ENCODE peak calls at places on chromosome 1, in ten cellular contexts. One of them, this sample, is unnamed.

GRCh38 chr1:8026976-8027747 is 1.1 kb upstream of the ERRFI1 start:
- DNase-seq in brain microvascular endothelial cell: peak
- DNase-seq in lower lobe of right lung: peak
- DNase-seq in fibroblast of the aortic adventitia: peak
- DNase-seq in astrocyte of the spinal cord: peak
- DNase-seq in tibial artery: peak
- DNase-seq in cardiac muscle cell: no peak
- DNase-seq in mammary epithelial cell: no peak
- DNase-seq in AG04449: no peak
- DNase-seq in A549: peak
- DNase-seq in this sample: peak

GRCh38 chr1:202959276-202959620 is 1.1 kb upstream of the ADIPOR1 start:
- DNase-seq in brain microvascular endothelial cell: peak
- DNase-seq in lower lobe of right lung: no peak
- DNase-seq in fibroblast of the aortic adventitia: no peak
- DNase-seq in astrocyte of the spinal cord: peak
- DNase-seq in tibial artery: no peak
- DNase-seq in cardiac muscle cell: no peak
- DNase-seq in mammary epithelial cell: peak
- DNase-seq in AG04449: no peak
- DNase-seq in A549: peak
- DNase-seq in this sample: peak

GRCh38 chr1:16262067-16262466 is 25.1 kb upstream of the CPLANE2 start:
- DNase-seq in brain microvascular endothelial cell: no peak
- DNase-seq in lower lobe of right lung: no peak
- DNase-seq in fibroblast of the aortic adventitia: no peak
- DNase-seq in astrocyte of the spinal cord: no peak
- DNase-seq in tibial artery: no peak
- DNase-seq in cardiac muscle cell: no peak
- DNase-seq in mammary epithelial cell: no peak
- DNase-seq in AG04449: no peak
- DNase-seq in A549: no peak
- DNase-seq in this sample: no peak

GRCh38 chr1:9233241-9233941 is 1.2 kb upstream of the H6PD start:
- DNase-seq in brain microvascular endothelial cell: peak
- DNase-seq in lower lobe of right lung: peak
- DNase-seq in fibroblast of the aortic adventitia: peak
- DNase-seq in astrocyte of the spinal cord: peak
- DNase-seq in tibial artery: peak
- DNase-seq in cardiac muscle cell: no peak
- DNase-seq in mammary epithelial cell: no peak
- DNase-seq in AG04449: no peak
- DNase-seq in A549: no peak
- DNase-seq in this sample: peak

GRCh38 chr1:159011701-159012100 is 2.0 kb downstream of the IFI16 start:
- DNase-seq in brain microvascular endothelial cell: no peak
- DNase-seq in lower lobe of right lung: no peak
- DNase-seq in fibroblast of the aortic adventitia: no peak
- DNase-seq in astrocyte of the spinal cord: no peak
- DNase-seq in tibial artery: no peak
- DNase-seq in cardiac muscle cell: no peak
- DNase-seq in mammary epithelial cell: no peak
- DNase-seq in AG04449: no peak
- DNase-seq in A549: no peak
- DNase-seq in this sample: no peak

GRCh38 chr1:115429242-115429641 is 91.2 kb upstream of the NGF start:
- DNase-seq in brain microvascular endothelial cell: peak
- DNase-seq in lower lobe of right lung: no peak
- DNase-seq in fibroblast of the aortic adventitia: peak
- DNase-seq in astrocyte of the spinal cord: peak
- DNase-seq in tibial artery: no peak
- DNase-seq in cardiac muscle cell: no peak
- DNase-seq in mammary epithelial cell: peak
- DNase-seq in AG04449: no peak
- DNase-seq in A549: no peak
- DNase-seq in this sample: no peak

GRCh38 chr1:106721779-106722178 is 334.7 kb upstream of the PRMT6 start:
- DNase-seq in brain microvascular endothelial cell: no peak
- DNase-seq in lower lobe of right lung: no peak
- DNase-seq in fibroblast of the aortic adventitia: peak
- DNase-seq in astrocyte of the spinal cord: no peak
- DNase-seq in tibial artery: no peak
- DNase-seq in cardiac muscle cell: no peak
- DNase-seq in mammary epithelial cell: no peak
- DNase-seq in AG04449: no peak
- DNase-seq in A549: no peak
- DNase-seq in this sample: no peak

GRCh38 chr1:32115496-32115895 is 7.6 kb downstream of the KPNA6 start:
- DNase-seq in brain microvascular endothelial cell: no peak
- DNase-seq in lower lobe of right lung: no peak
- DNase-seq in fibroblast of the aortic adventitia: no peak
- DNase-seq in astrocyte of the spinal cord: no peak
- DNase-seq in tibial artery: no peak
- DNase-seq in cardiac muscle cell: no peak
- DNase-seq in mammary epithelial cell: no peak
- DNase-seq in AG04449: no peak
- DNase-seq in A549: no peak
- DNase-seq in this sample: peak

GRCh38 chr1:172533511-172534116 is 664 bp downstream of the SUCO start:
- DNase-seq in brain microvascular endothelial cell: no peak
- DNase-seq in lower lobe of right lung: peak
- DNase-seq in fibroblast of the aortic adventitia: peak
- DNase-seq in astrocyte of the spinal cord: peak
- DNase-seq in tibial artery: peak
- DNase-seq in cardiac muscle cell: peak
- DNase-seq in mammary epithelial cell: peak
- DNase-seq in AG04449: no peak
- DNase-seq in A549: peak
- DNase-seq in this sample: peak

GRCh38 chr1:205294175-205294913 is 27.2 kb downstream of the NUAK2 start:
- DNase-seq in brain microvascular endothelial cell: peak
- DNase-seq in lower lobe of right lung: no peak
- DNase-seq in fibroblast of the aortic adventitia: peak
- DNase-seq in astrocyte of the spinal cord: peak
- DNase-seq in tibial artery: no peak
- DNase-seq in cardiac muscle cell: no peak
- DNase-seq in mammary epithelial cell: peak
- DNase-seq in AG04449: peak
- DNase-seq in A549: peak
- DNase-seq in this sample: peak
- H3K4me3 ChIP-seq in brain microvascular endothelial cell: no peak
- H3K4me3 ChIP-seq in lower lobe of right lung: no peak
- H3K4me3 ChIP-seq in fibroblast of the aortic adventitia: no peak
- H3K4me3 ChIP-seq in astrocyte of the spinal cord: no peak
- H3K4me3 ChIP-seq in tibial artery: no peak
- H3K4me3 ChIP-seq in cardiac muscle cell: no peak
- H3K4me3 ChIP-seq in mammary epithelial cell: no peak
- H3K4me3 ChIP-seq in AG04449: no peak
- H3K4me3 ChIP-seq in A549: no peak
- H3K4me3 ChIP-seq in this sample: no peak

GRCh38 chr1:1122981-1123480 is 7.1 kb upstream of the C1orf159 start:
- DNase-seq in brain microvascular endothelial cell: no peak
- DNase-seq in lower lobe of right lung: peak
- DNase-seq in fibroblast of the aortic adventitia: no peak
- DNase-seq in astrocyte of the spinal cord: no peak
- DNase-seq in tibial artery: no peak
- DNase-seq in cardiac muscle cell: no peak
- DNase-seq in mammary epithelial cell: no peak
- DNase-seq in AG04449: no peak
- DNase-seq in A549: no peak
- DNase-seq in this sample: no peak
- TF ChIP-seq CTCF in brain microvascular endothelial cell: no peak
- TF ChIP-seq CTCF in lower lobe of right lung: no peak
- TF ChIP-seq CTCF in fibroblast of the aortic adventitia: no peak
- TF ChIP-seq CTCF in astrocyte of the spinal cord: no peak
- TF ChIP-seq CTCF in tibial artery: no peak
- TF ChIP-seq CTCF in cardiac muscle cell: no peak
- TF ChIP-seq CTCF in mammary epithelial cell: no peak
- TF ChIP-seq CTCF in AG04449: no peak
- TF ChIP-seq CTCF in A549: no peak
- TF ChIP-seq CTCF in this sample: no peak

GRCh38 chr1:147272042-147272441 is 29.6 kb downstream of the CHD1L start:
- DNase-seq in brain microvascular endothelial cell: no peak
- DNase-seq in lower lobe of right lung: no peak
- DNase-seq in fibroblast of the aortic adventitia: no peak
- DNase-seq in astrocyte of the spinal cord: no peak
- DNase-seq in tibial artery: no peak
- DNase-seq in cardiac muscle cell: no peak
- DNase-seq in mammary epithelial cell: no peak
- DNase-seq in AG04449: no peak
- DNase-seq in A549: no peak
- DNase-seq in this sample: no peak
- H3K4me3 ChIP-seq in brain microvascular endothelial cell: no peak
- H3K4me3 ChIP-seq in lower lobe of right lung: no peak
- H3K4me3 ChIP-seq in fibroblast of the aortic adventitia: no peak
- H3K4me3 ChIP-seq in astrocyte of the spinal cord: no peak
- H3K4me3 ChIP-seq in tibial artery: no peak
- H3K4me3 ChIP-seq in cardiac muscle cell: no peak
- H3K4me3 ChIP-seq in mammary epithelial cell: no peak
- H3K4me3 ChIP-seq in AG04449: no peak
- H3K4me3 ChIP-seq in A549: no peak
- H3K4me3 ChIP-seq in this sample: no peak

GRCh38 chr1:232590742-232591082 is 39.2 kb downstream of the SIPA1L2 start:
- DNase-seq in brain microvascular endothelial cell: no peak
- DNase-seq in lower lobe of right lung: no peak
- DNase-seq in fibroblast of the aortic adventitia: no peak
- DNase-seq in astrocyte of the spinal cord: no peak
- DNase-seq in tibial artery: no peak
- DNase-seq in cardiac muscle cell: no peak
- DNase-seq in mammary epithelial cell: no peak
- DNase-seq in AG04449: no peak
- DNase-seq in A549: no peak
- DNase-seq in this sample: no peak
- TF ChIP-seq CTCF in brain microvascular endothelial cell: no peak
- TF ChIP-seq CTCF in lower lobe of right lung: no peak
- TF ChIP-seq CTCF in fibroblast of the aortic adventitia: no peak
- TF ChIP-seq CTCF in astrocyte of the spinal cord: no peak
- TF ChIP-seq CTCF in tibial artery: no peak
- TF ChIP-seq CTCF in cardiac muscle cell: no peak
- TF ChIP-seq CTCF in mammary epithelial cell: no peak
- TF ChIP-seq CTCF in AG04449: no peak
- TF ChIP-seq CTCF in A549: no peak
- TF ChIP-seq CTCF in this sample: no peak

DNA sequence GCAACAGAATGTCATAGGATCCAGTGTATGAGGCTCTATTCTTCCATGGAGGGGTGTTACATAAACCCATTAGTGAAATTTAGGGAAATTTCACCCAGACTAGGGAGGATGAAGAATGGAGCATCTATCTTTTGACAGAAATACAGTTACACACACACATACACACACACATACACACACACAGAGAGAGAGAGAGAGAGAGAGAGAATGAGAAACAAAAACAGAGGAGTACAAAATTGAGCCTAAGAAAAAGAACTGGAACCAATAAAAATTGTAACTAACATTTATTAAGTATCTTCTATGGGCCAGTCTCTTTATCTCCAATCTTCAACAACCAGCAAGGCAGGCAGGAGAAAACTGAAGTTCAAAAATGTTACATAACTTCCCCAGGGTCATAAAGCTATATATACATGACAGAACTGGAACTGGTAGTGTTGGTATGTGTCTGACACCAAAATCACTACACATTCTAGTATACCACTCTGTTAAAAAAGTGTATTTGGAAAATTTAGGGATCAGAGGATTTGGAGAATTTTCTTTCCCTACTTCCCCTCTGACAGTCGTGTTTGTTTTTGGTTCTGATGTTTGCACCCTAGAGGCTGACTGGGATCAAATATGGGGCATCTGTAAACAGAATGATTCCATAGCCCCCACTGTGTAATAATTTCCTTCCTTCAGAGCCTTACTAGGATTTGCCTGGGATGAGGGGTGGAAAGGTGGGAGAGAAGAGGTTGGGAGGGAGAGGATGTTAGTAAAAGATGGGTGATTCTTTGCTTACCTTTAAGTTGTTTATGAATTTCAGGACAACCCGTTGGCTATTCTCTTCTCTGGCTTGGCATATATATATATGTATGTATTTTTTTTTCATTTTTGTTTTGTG is 1.0 kb upstream of the ZFYVE9 start:
- DNase-seq in brain microvascular endothelial cell: no peak
- DNase-seq in lower lobe of right lung: no peak
- DNase-seq in fibroblast of the aortic adventitia: peak
- DNase-seq in astrocyte of the spinal cord: peak
- DNase-seq in tibial artery: no peak
- DNase-seq in cardiac muscle cell: no peak
- DNase-seq in mammary epithelial cell: peak
- DNase-seq in AG04449: no peak
- DNase-seq in A549: no peak
- DNase-seq in this sample: no peak
- H3K4me3 ChIP-seq in brain microvascular endothelial cell: no peak
- H3K4me3 ChIP-seq in lower lobe of right lung: peak
- H3K4me3 ChIP-seq in fibroblast of the aortic adventitia: peak
- H3K4me3 ChIP-seq in astrocyte of the spinal cord: no peak
- H3K4me3 ChIP-seq in tibial artery: peak
- H3K4me3 ChIP-seq in cardiac muscle cell: peak
- H3K4me3 ChIP-seq in mammary epithelial cell: peak
- H3K4me3 ChIP-seq in AG04449: no peak
- H3K4me3 ChIP-seq in A549: peak
- H3K4me3 ChIP-seq in this sample: no peak

DNA sequence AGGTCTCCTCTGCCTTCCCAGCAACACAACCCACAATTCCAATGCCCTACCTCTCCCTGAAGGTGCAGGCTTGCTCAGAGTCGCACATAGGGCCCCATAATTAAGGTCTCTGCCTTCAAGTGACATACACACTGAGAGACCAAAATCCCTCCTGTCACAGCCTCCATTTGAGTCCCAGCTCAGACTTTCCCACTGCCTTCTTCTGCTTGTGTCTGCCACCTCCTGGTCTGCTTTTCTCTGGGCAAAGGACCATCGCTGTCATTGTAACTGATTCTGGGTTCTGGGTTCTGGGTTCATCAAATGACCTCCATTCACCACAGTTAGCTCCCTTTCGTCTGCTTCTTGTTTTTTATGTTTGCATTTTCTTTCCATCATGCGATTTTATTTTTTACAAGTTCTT is 119.2 kb upstream of the ATP1B1 start:
- DNase-seq in brain microvascular endothelial cell: no peak
- DNase-seq in lower lobe of right lung: no peak
- DNase-seq in fibroblast of the aortic adventitia: no peak
- DNase-seq in astrocyte of the spinal cord: no peak
- DNase-seq in tibial artery: no peak
- DNase-seq in cardiac muscle cell: no peak
- DNase-seq in mammary epithelial cell: no peak
- DNase-seq in AG04449: no peak
- DNase-seq in A549: no peak
- DNase-seq in this sample: no peak
- TF ChIP-seq CTCF in brain microvascular endothelial cell: no peak
- TF ChIP-seq CTCF in lower lobe of right lung: no peak
- TF ChIP-seq CTCF in fibroblast of the aortic adventitia: no peak
- TF ChIP-seq CTCF in astrocyte of the spinal cord: no peak
- TF ChIP-seq CTCF in tibial artery: no peak
- TF ChIP-seq CTCF in cardiac muscle cell: no peak
- TF ChIP-seq CTCF in mammary epithelial cell: no peak
- TF ChIP-seq CTCF in AG04449: no peak
- TF ChIP-seq CTCF in A549: no peak
- TF ChIP-seq CTCF in this sample: no peak

This sample was measured in cardiac fibroblast.